ENCODE peak calls at places on chromosome 21, in six cellular contexts. One of them, this sample, is unnamed.

GRCh38 chr21:35011681-35012080 is 37.4 kb downstream of the RUNX1 start:
- DNase-seq in uterus: no peak
- DNase-seq in BJ: no peak
- DNase-seq in dorsolateral prefrontal cortex: no peak
- DNase-seq in coronary artery: no peak
- DNase-seq in K562: no peak
- DNase-seq in this sample: no peak

GRCh38 chr21:24456358-24456757 is 1150.9 kb downstream of the MRPL39 start:
- DNase-seq in BJ: no peak
- DNase-seq in coronary artery: no peak
- DNase-seq in dorsolateral prefrontal cortex: no peak
- DNase-seq in K562: no peak
- DNase-seq in uterus: no peak
- DNase-seq in this sample: no peak

GRCh38 chr21:46661627-46662366 is 26.3 kb downstream of the PRMT2 start:
- DNase-seq in BJ: no peak
- DNase-seq in coronary artery: no peak
- DNase-seq in uterus: no peak
- DNase-seq in K562: no peak
- DNase-seq in dorsolateral prefrontal cortex: no peak
- DNase-seq in this sample: peak; percentile 79

GRCh38 chr21:16533692-16534407 is 804.1 kb downstream of the USP25 start:
- DNase-seq in BJ: no peak
- DNase-seq in K562: no peak
- DNase-seq in uterus: no peak
- DNase-seq in coronary artery: no peak
- DNase-seq in dorsolateral prefrontal cortex: no peak
- DNase-seq in this sample: no peak

GRCh38 chr21:46295996-46296752 is 10.0 kb downstream of the YBEY start:
- DNase-seq in uterus: peak; percentile 80
- DNase-seq in coronary artery: peak; percentile 84
- DNase-seq in dorsolateral prefrontal cortex: no peak
- DNase-seq in K562: peak; percentile 79
- DNase-seq in BJ: peak; percentile 67
- DNase-seq in this sample: no peak

GRCh38 chr21:38255718-38256117 is 1.1 kb upstream of the KCNJ15 start:
- DNase-seq in BJ: no peak
- DNase-seq in uterus: no peak
- DNase-seq in coronary artery: no peak
- DNase-seq in K562: no peak
- DNase-seq in dorsolateral prefrontal cortex: no peak
- DNase-seq in this sample: no peak

GRCh38 chr21:19535356-19535755 is 1131.8 kb upstream of the TMPRSS15 start:
- DNase-seq in dorsolateral prefrontal cortex: no peak
- DNase-seq in coronary artery: no peak
- DNase-seq in uterus: no peak
- DNase-seq in BJ: no peak
- DNase-seq in K562: peak; percentile 27
- DNase-seq in this sample: no peak

GRCh38 chr21:38361324-38361723 is 104.5 kb downstream of the KCNJ15 start:
- DNase-seq in coronary artery: no peak
- DNase-seq in K562: no peak
- DNase-seq in BJ: no peak
- DNase-seq in uterus: no peak
- DNase-seq in dorsolateral prefrontal cortex: no peak
- DNase-seq in this sample: peak; percentile 52

GRCh38 chr21:28442624-28443023 is 550.1 kb downstream of the LTN1 start:
- DNase-seq in K562: no peak
- DNase-seq in BJ: no peak
- DNase-seq in uterus: no peak
- DNase-seq in coronary artery: no peak
- DNase-seq in dorsolateral prefrontal cortex: no peak
- DNase-seq in this sample: no peak

GRCh38 chr21:37319551-37319950 is 47.0 kb upstream of the DYRK1A start:
- DNase-seq in dorsolateral prefrontal cortex: no peak
- DNase-seq in BJ: no peak
- DNase-seq in K562: no peak
- DNase-seq in coronary artery: no peak
- DNase-seq in uterus: no peak
- DNase-seq in this sample: no peak

GRCh38 chr21:28257276-28257675 is 735.4 kb downstream of the LTN1 start:
- DNase-seq in uterus: no peak
- DNase-seq in K562: no peak
- DNase-seq in dorsolateral prefrontal cortex: no peak
- DNase-seq in BJ: no peak
- DNase-seq in coronary artery: no peak
- DNase-seq in this sample: no peak

GRCh38 chr21:45451771-45452182 is 46.8 kb downstream of the COL18A1 start:
- DNase-seq in uterus: no peak
- DNase-seq in BJ: no peak
- DNase-seq in coronary artery: no peak
- DNase-seq in K562: no peak
- DNase-seq in dorsolateral prefrontal cortex: no peak
- DNase-seq in this sample: no peak

GRCh38 chr21:34126691-34127090 is 53.3 kb downstream of the MRPS6 start:
- DNase-seq in BJ: no peak
- DNase-seq in uterus: no peak
- DNase-seq in K562: no peak
- DNase-seq in coronary artery: no peak
- DNase-seq in dorsolateral prefrontal cortex: no peak
- DNase-seq in this sample: no peak

GRCh38 chr21:32366191-32366590 is 26.6 kb downstream of the URB1 start:
- DNase-seq in uterus: no peak
- DNase-seq in BJ: no peak
- DNase-seq in K562: no peak
- DNase-seq in dorsolateral prefrontal cortex: no peak
- DNase-seq in coronary artery: no peak
- DNase-seq in this sample: no peak

GRCh38 chr21:25637846-25638245 is 1.2 kb upstream of the JAM2 start:
- DNase-seq in dorsolateral prefrontal cortex: no peak
- DNase-seq in coronary artery: no peak
- DNase-seq in BJ: no peak
- DNase-seq in uterus: no peak
- DNase-seq in K562: no peak
- DNase-seq in this sample: no peak

GRCh38 chr21:25639922-25640670 is 1.0 kb downstream of the JAM2 start:
- DNase-seq in K562: no peak
- DNase-seq in dorsolateral prefrontal cortex: peak; percentile 47
- DNase-seq in uterus: peak; percentile 43
- DNase-seq in BJ: no peak
- DNase-seq in coronary artery: no peak
- DNase-seq in this sample: no peak

GRCh38 chr21:25638634-25639166 is 358 bp upstream of the JAM2 start:
- DNase-seq in K562: no peak
- DNase-seq in dorsolateral prefrontal cortex: no peak
- DNase-seq in uterus: no peak
- DNase-seq in BJ: no peak
- DNase-seq in coronary artery: no peak
- DNase-seq in this sample: no peak

GRCh38 chr21:25640671-25641292 is 1.7 kb downstream of the JAM2 start:
- DNase-seq in BJ: no peak
- DNase-seq in K562: no peak
- DNase-seq in dorsolateral prefrontal cortex: no peak
- DNase-seq in uterus: no peak
- DNase-seq in coronary artery: no peak
- DNase-seq in this sample: no peak

GRCh38 chr21:25639167-25639921 is at the start of gene JAM2:
- DNase-seq in coronary artery: no peak
- DNase-seq in dorsolateral prefrontal cortex: peak; percentile 54
- DNase-seq in uterus: peak; percentile 57
- DNase-seq in K562: peak; percentile 16
- DNase-seq in BJ: no peak
- DNase-seq in this sample: no peak
- TF ChIP-seq CTCF in coronary artery: peak; percentile 16
- TF ChIP-seq CTCF in dorsolateral prefrontal cortex: peak; percentile 23
- TF ChIP-seq CTCF in uterus: peak; percentile 61
- TF ChIP-seq CTCF in K562: no peak
- TF ChIP-seq CTCF in BJ: peak; percentile 46
- TF ChIP-seq CTCF in this sample: no peak

GRCh38 chr21:41845310-41846032 is 33.7 kb downstream of the PRDM15 start:
- DNase-seq in K562: peak; percentile 53
- DNase-seq in coronary artery: no peak
- DNase-seq in BJ: no peak
- DNase-seq in uterus: no peak
- DNase-seq in dorsolateral prefrontal cortex: no peak
- DNase-seq in this sample: no peak

GRCh38 chr21:41848533-41848932 is 30.6 kb downstream of the PRDM15 start:
- DNase-seq in BJ: no peak
- DNase-seq in coronary artery: no peak
- DNase-seq in K562: no peak
- DNase-seq in dorsolateral prefrontal cortex: no peak
- DNase-seq in uterus: no peak
- DNase-seq in this sample: no peak

GRCh38 chr21:41846033-41846317 is 33.2 kb downstream of the PRDM15 start:
- DNase-seq in uterus: no peak
- DNase-seq in K562: no peak
- DNase-seq in coronary artery: no peak
- DNase-seq in dorsolateral prefrontal cortex: no peak
- DNase-seq in BJ: no peak
- DNase-seq in this sample: no peak

GRCh38 chr21:41846536-41846935 is 32.6 kb downstream of the PRDM15 start:
- DNase-seq in coronary artery: no peak
- DNase-seq in uterus: no peak
- DNase-seq in dorsolateral prefrontal cortex: no peak
- DNase-seq in K562: no peak
- DNase-seq in BJ: no peak
- DNase-seq in this sample: no peak

DNA sequence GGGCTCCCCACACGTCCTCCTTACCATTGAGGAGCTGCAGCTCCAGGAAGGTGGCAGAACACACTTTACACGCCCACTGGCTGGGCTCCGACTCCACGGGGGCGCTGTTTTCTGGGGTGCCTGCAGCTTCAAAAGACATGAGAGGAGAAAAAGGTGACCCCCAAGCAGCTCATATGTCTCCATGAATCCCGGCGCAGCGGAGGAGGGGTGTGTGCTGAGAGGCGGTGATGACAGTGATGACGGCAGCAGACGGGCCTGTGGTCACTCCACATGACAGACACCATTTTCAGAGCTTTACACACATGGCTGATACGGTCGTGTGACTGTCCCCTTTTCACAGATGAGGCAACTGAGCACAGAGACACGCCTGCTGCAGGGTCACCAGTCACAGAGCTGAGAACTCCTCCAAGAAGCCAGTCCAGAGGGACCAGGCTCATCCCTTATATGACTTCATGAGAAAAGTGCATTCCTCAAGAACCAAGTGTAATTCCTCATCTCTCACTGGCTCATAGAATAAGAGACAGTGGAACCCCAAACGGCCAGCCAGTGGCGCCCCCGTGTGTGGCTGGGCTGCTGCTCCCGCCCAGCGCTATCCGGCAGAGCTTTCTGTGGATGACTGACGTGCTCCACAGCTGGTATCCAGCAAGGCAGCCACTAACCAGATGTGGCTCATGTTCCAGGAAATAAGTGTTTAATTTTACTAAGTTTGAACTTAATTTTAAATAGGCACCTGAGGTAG is 31.9 kb downstream of the PRDM15 start:
- DNase-seq in K562: peak; percentile 63
- DNase-seq in dorsolateral prefrontal cortex: no peak
- DNase-seq in uterus: no peak
- DNase-seq in BJ: no peak
- DNase-seq in coronary artery: no peak
- DNase-seq in this sample: no peak
- TF ChIP-seq CTCF in K562: peak; percentile 62
- TF ChIP-seq CTCF in dorsolateral prefrontal cortex: no peak
- TF ChIP-seq CTCF in uterus: no peak
- TF ChIP-seq CTCF in BJ: peak; percentile 38
- TF ChIP-seq CTCF in coronary artery: no peak
- TF ChIP-seq CTCF in this sample: no peak

GRCh38 chr21:14952916-14953315 is 111.9 kb downstream of the NRIP1 start:
- DNase-seq in coronary artery: no peak
- DNase-seq in dorsolateral prefrontal cortex: no peak
- DNase-seq in K562: no peak
- DNase-seq in uterus: no peak
- DNase-seq in BJ: no peak
- DNase-seq in this sample: no peak
- TF ChIP-seq CTCF in coronary artery: no peak
- TF ChIP-seq CTCF in dorsolateral prefrontal cortex: no peak
- TF ChIP-seq CTCF in K562: no peak
- TF ChIP-seq CTCF in uterus: no peak
- TF ChIP-seq CTCF in BJ: no peak
- TF ChIP-seq CTCF in this sample: no peak

GRCh38 chr21:17931080-17931479 is 111.9 kb upstream of the C21orf91 start:
- DNase-seq in BJ: no peak
- DNase-seq in coronary artery: no peak
- DNase-seq in K562: peak; percentile 6
- DNase-seq in uterus: no peak
- DNase-seq in dorsolateral prefrontal cortex: no peak
- DNase-seq in this sample: no peak
- TF ChIP-seq CTCF in BJ: peak; percentile 22
- TF ChIP-seq CTCF in coronary artery: no peak
- TF ChIP-seq CTCF in K562: peak; percentile 29
- TF ChIP-seq CTCF in uterus: no peak
- TF ChIP-seq CTCF in dorsolateral prefrontal cortex: no peak
- TF ChIP-seq CTCF in this sample: no peak

DNA sequence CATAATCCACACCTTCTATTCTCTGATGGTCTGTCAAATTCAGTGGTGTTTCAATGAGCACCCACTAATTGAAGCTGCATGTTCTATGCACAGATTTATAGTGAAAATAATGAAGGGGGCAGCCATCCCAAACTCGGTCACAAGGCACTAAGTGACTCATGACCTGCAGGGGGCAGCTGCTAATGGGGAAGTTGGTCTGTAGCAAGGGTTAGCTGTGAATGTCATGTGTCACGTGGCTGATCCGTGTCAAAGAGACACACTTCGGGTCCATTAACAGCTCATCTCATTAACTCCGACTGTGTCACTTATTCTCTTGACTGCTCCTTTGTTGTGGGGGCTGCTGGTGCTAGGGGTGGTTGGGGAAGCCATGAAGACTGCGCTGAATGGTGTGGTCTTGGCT is 306.6 kb downstream of the PCP4 start:
- DNase-seq in K562: no peak
- DNase-seq in coronary artery: no peak
- DNase-seq in BJ: no peak
- DNase-seq in uterus: no peak
- DNase-seq in dorsolateral prefrontal cortex: no peak
- DNase-seq in this sample: no peak
- TF ChIP-seq CTCF in K562: no peak
- TF ChIP-seq CTCF in coronary artery: no peak
- TF ChIP-seq CTCF in BJ: no peak
- TF ChIP-seq CTCF in uterus: no peak
- TF ChIP-seq CTCF in dorsolateral prefrontal cortex: no peak
- TF ChIP-seq CTCF in this sample: no peak